ENCODE peak calls at places on chromosomes 11 and 22, in ten cellular contexts. M is Panc1, P is upper lobe of right lung, I is cardiac muscle cell, S is Peyer's patch, B is breast epithelium, A is heart right ventricle, J is neural progenitor cell, Y is vagina, T is right lobe of liver. K is an unnamed sample.

GRCh38 chr11:75946531-75947530 is 131.8 kb downstream of the UVRAG start:
- DNase-seq in M (no peak), P (no peak), I (no peak), S (no peak), B (no peak), A (peak; percentile 44), J (peak; percentile 4), Y (no peak), T (no peak), K (no peak)

GRCh38 chr11:6757373-6757967 is 14.3 kb downstream of the OR2AG2 start:
- DNase-seq in M (no peak), P (no peak), I (peak; percentile 74), S (peak; percentile 59), B (no peak), A (peak; percentile 53), J (peak; percentile 70), Y (no peak), T (peak; percentile 32), K (peak; percentile 65)

GRCh38 chr11:119179983-119180382 is 5.3 kb upstream of the NHERF4 start:
- DNase-seq in M (no peak), P (no peak), I (no peak), S (no peak), B (no peak), A (no peak), J (no peak), Y (no peak), T (peak; percentile 55), K (no peak)

GRCh38 chr11:26777276-26777939 is 55.5 kb upstream of the SLC5A12 start:
- DNase-seq in M (no peak), P (no peak), I (no peak), S (no peak), B (no peak), A (no peak), J (no peak), Y (no peak), T (no peak), K (no peak)

GRCh38 chr11:122232985-122233384 is 117.0 kb upstream of the BLID start:
- DNase-seq in M (no peak), P (no peak), I (no peak), S (no peak), B (no peak), A (no peak), J (no peak), Y (no peak), T (no peak), K (no peak)

GRCh38 chr11:2788751-2789140 is 89.0 kb upstream of the KCNQ1OT1 start:
- DNase-seq in M (no peak), P (peak; percentile 40), I (no peak), S (no peak), B (no peak), A (peak; percentile 2), J (no peak), Y (peak; percentile 52), T (peak; percentile 9), K (no peak)

GRCh38 chr22:49638788-49639187 is 188.9 kb downstream of the BRD1 start:
- DNase-seq in M (no peak), P (no peak), I (no peak), S (no peak), B (no peak), A (no peak), J (peak; percentile 23), Y (no peak), T (peak; percentile 49), K (no peak)

GRCh38 chr22:28373841-28374240 is 305.8 kb downstream of the TTC28 start:
- DNase-seq in M (no peak), P (no peak), I (no peak), S (no peak), B (no peak), A (no peak), J (no peak), Y (no peak), T (no peak), K (no peak)

GRCh38 chr11:66663741-66664296 is 13.9 kb downstream of the RBM4B start:
- DNase-seq in M (no peak), P (no peak), I (peak; percentile 61), S (no peak), B (no peak), A (no peak), J (no peak), Y (no peak), T (no peak), K (no peak)

GRCh38 chr11:66668653-66669430 is 8.8 kb downstream of the RBM4B start:
- DNase-seq in M (no peak), P (peak; percentile 40), I (no peak), S (no peak), B (no peak), A (no peak), J (no peak), Y (no peak), T (no peak), K (no peak)

GRCh38 chr11:66659785-66660184 is 17.9 kb downstream of the RBM4B start:
- DNase-seq in M (no peak), P (no peak), I (no peak), S (no peak), B (no peak), A (no peak), J (no peak), Y (no peak), T (no peak), K (no peak)

GRCh38 chr11:66670816-66671215 is 6.9 kb downstream of the RBM4B start:
- DNase-seq in M (no peak), P (no peak), I (no peak), S (no peak), B (no peak), A (no peak), J (no peak), Y (no peak), T (no peak), K (no peak)

DNA sequence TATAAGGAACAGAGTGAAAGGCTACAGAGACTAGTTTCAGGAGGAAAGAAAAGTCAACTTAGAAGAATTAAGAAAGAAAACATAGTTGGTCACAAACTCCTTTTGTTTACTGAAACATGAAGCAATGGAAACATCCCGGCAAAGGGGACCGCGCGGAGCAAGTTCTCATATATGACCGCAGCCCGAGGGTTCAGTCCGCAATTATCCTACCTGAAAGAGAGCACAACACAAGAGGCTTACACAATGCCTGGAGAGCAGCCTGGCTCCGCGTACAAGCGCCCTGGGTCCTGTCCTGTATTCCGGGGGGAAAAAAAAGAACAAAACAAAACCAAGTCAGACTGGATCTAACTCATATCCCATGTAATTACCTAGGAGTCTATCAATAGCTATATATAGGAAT is 12.3 kb downstream of the RBM4B start:
- DNase-seq in M (no peak), P (peak; percentile 41), I (no peak), S (no peak), B (no peak), A (no peak), J (no peak), Y (no peak), T (no peak), K (no peak)
- H3K36me3 ChIP-seq in M (peaks cover 31% of the 10 kb centered on the region), P (peaks cover 73% of the 10 kb centered on the region), I (peaks cover 17% of the 10 kb centered on the region), S (no peaks in the 10 kb centered on the region), B (no peaks in the 10 kb centered on the region), A (peaks cover 24% of the 10 kb centered on the region), J (peaks cover 5% of the 10 kb centered on the region), Y (peaks cover 26% of the 10 kb centered on the region), T (no peaks in the 10 kb centered on the region), K (peaks cover 23% of the 10 kb centered on the region)

GRCh38 chr11:742571-743201 is 4.6 kb upstream of the TALDO1 start:
- DNase-seq in M (no peak), P (no peak), I (no peak), S (no peak), B (no peak), A (no peak), J (no peak), Y (no peak), T (no peak), K (no peak)

GRCh38 chr11:736431-736830 is 10.8 kb upstream of the TALDO1 start:
- DNase-seq in M (no peak), P (no peak), I (no peak), S (no peak), B (no peak), A (no peak), J (no peak), Y (no peak), T (no peak), K (no peak)

GRCh38 chr11:742156-742546 is 5.1 kb upstream of the TALDO1 start:
- DNase-seq in M (no peak), P (no peak), I (no peak), S (no peak), B (no peak), A (no peak), J (no peak), Y (no peak), T (no peak), K (no peak)

GRCh38 chr11:733072-733471 is 14.2 kb upstream of the TALDO1 start:
- DNase-seq in M (no peak), P (no peak), I (no peak), S (no peak), B (no peak), A (no peak), J (no peak), Y (no peak), T (no peak), K (no peak)

DNA sequence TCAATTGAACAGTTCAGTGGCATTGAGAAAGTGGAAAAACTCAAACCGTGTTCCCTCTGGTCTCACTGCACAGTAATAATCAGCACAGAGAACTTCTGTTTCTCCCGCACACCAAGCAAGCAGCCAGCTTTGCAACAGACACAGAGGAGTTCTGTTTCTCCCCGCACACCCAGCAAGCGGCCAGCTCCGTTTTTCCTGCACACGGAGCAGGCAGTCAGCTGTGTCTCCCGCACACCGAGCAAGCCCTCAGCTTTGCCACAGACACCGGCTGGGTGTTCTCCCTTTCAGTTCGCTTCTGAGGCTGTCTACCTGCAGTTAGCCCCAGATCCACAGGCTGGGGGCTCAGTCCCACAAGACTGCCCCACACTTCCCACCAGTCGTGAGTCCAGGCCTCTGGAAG is 9.9 kb upstream of the TALDO1 start:
- DNase-seq in M (no peak), P (no peak), I (no peak), S (no peak), B (no peak), A (no peak), J (no peak), Y (no peak), T (no peak), K (no peak)
- H3K4me3 ChIP-seq in M (no peak overlapping the region), P (no peak overlapping the region), I (no peak overlapping the region), S (no peak overlapping the region), B (no peak overlapping the region), A (no peak overlapping the region), J (no peak overlapping the region), Y (no peak overlapping the region), T (no peak overlapping the region), K (peak overlapping the region; percentile 28)

GRCh38 chr22:17773606-17774205 is 563 bp downstream of the BID start:
- DNase-seq in M (no peak), P (no peak), I (peak; percentile 72), S (peak; percentile 53), B (no peak), A (no peak), J (peak; percentile 89), Y (no peak), T (peak; percentile 69), K (peak; percentile 68)
- TF ChIP-seq CTCF in M (no peak), P (no peak), I (no peak), S (no peak), B (no peak), A (no peak), J (no peak), Y (no peak), T (no peak), K (no peak)

DNA sequence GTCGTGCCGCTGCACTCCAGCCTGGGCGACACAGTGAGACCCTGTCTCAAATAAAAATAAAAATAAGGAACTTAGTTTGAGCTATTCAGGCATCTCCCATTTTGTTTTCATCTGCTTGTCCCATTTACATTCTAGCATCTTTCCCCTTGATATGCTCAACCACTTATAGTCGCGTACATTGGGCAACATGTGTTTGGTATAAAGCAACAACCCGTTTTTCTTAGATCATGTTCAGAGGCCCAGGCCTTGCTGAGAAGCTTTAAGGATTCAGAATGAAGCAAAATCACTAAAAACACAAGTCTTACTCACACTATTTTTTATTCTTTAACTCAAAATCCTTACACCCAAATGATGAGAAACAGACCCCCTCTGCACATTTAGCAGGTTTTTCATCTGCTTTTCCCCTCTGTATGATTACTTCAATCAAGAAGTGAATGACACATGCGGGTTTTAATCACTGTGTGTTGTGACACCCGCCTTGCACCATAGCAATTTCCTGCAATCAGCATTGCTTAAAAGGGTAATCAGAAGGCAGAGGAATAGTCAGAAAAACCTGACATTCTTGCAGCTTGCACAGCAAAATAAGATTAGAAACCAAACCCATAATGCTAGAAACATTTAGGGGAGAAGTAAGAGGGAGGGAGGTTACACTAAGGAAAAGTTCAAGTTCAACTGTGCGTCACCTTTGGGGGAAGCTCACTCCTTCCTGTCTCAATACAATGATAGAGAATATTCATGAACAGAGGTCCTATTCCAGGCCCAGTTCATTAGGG is 25.9 kb downstream of the ALG9 start:
- DNase-seq in M (no peak), P (no peak), I (no peak), S (no peak), B (no peak), A (no peak), J (no peak), Y (no peak), T (no peak), K (no peak)
- H3K36me3 ChIP-seq in M (no peaks in the 10 kb centered on the region), P (peaks cover 46% of the 10 kb centered on the region), I (peaks cover 12% of the 10 kb centered on the region), S (no peaks in the 10 kb centered on the region), B (no peaks in the 10 kb centered on the region), A (peaks cover 25% of the 10 kb centered on the region), J (no peaks in the 10 kb centered on the region), Y (peaks cover 12% of the 10 kb centered on the region), T (no peaks in the 10 kb centered on the region), K (no peaks in the 10 kb centered on the region)